ENCODE peak calls at places on chromosomes 16 and 17, in ten cellular contexts. One of them, this sample, is unnamed.
A peak's percentile ranks its signal among the peaks of the same experiment; 100 is the strongest.

GRCh38 chr17:83071966-83072562 is 7.3 kb upstream of the METRNL start:
- DNase-seq in thoracic aorta: no peak
- DNase-seq in adrenal gland: no peak
- DNase-seq in stimulated activated CD8-positive, alpha-beta memory T cell treated with anti-CD3 and anti-CD28 coated beads, Interleukin-4, amount 100 ng/mL, for 4 hours: no peak
- DNase-seq in keratinocyte: no peak
- DNase-seq in AG04449: no peak
- DNase-seq in AML-193: peak; percentile 90
- DNase-seq in HTR-8/SVneo: no peak
- DNase-seq in OCI-M1: peak; percentile 68
- DNase-seq in DMS153: no peak
- DNase-seq in this sample: no peak

GRCh38 chr17:15456972-15457722 is 10.3 kb downstream of the CDRT4 start:
- DNase-seq in stimulated activated CD8-positive, alpha-beta memory T cell treated with anti-CD3 and anti-CD28 coated beads, Interleukin-4, amount 100 ng/mL, for 4 hours: no peak
- DNase-seq in adrenal gland: no peak
- DNase-seq in keratinocyte: no peak
- DNase-seq in AML-193: no peak
- DNase-seq in AG04449: peak; percentile 52
- DNase-seq in OCI-M1: no peak
- DNase-seq in thoracic aorta: no peak
- DNase-seq in DMS153: no peak
- DNase-seq in HTR-8/SVneo: peak; percentile 78
- DNase-seq in this sample: no peak

GRCh38 chr17:2369551-2370210 is 31.2 kb downstream of the MNT start:
- DNase-seq in DMS153: no peak
- DNase-seq in stimulated activated CD8-positive, alpha-beta memory T cell treated with anti-CD3 and anti-CD28 coated beads, Interleukin-4, amount 100 ng/mL, for 4 hours: no peak
- DNase-seq in HTR-8/SVneo: no peak
- DNase-seq in adrenal gland: no peak
- DNase-seq in OCI-M1: no peak
- DNase-seq in keratinocyte: no peak
- DNase-seq in thoracic aorta: no peak
- DNase-seq in AG04449: no peak
- DNase-seq in AML-193: no peak
- DNase-seq in this sample: peak; percentile 20

GRCh38 chr16:89815639-89816348 is 653 bp downstream of the FANCA start:
- DNase-seq in adrenal gland: no peak
- DNase-seq in keratinocyte: no peak
- DNase-seq in HTR-8/SVneo: no peak
- DNase-seq in OCI-M1: peak; percentile 68
- DNase-seq in DMS153: no peak
- DNase-seq in AML-193: peak; percentile 34
- DNase-seq in stimulated activated CD8-positive, alpha-beta memory T cell treated with anti-CD3 and anti-CD28 coated beads, Interleukin-4, amount 100 ng/mL, for 4 hours: no peak
- DNase-seq in thoracic aorta: no peak
- DNase-seq in AG04449: no peak
- DNase-seq in this sample: no peak

GRCh38 chr17:17570207-17570797 is 21.2 kb downstream of the PEMT start:
- DNase-seq in HTR-8/SVneo: peak; percentile 65
- DNase-seq in AML-193: no peak
- DNase-seq in thoracic aorta: no peak
- DNase-seq in DMS153: no peak
- DNase-seq in OCI-M1: peak; percentile 13
- DNase-seq in stimulated activated CD8-positive, alpha-beta memory T cell treated with anti-CD3 and anti-CD28 coated beads, Interleukin-4, amount 100 ng/mL, for 4 hours: no peak
- DNase-seq in keratinocyte: no peak
- DNase-seq in adrenal gland: peak; percentile 60
- DNase-seq in AG04449: no peak
- DNase-seq in this sample: peak; percentile 17

GRCh38 chr17:21124096-21124495 is 2.7 kb upstream of the DHRS7B start:
- DNase-seq in OCI-M1: peak; percentile 17
- DNase-seq in AG04449: no peak
- DNase-seq in AML-193: peak; percentile 84
- DNase-seq in adrenal gland: no peak
- DNase-seq in HTR-8/SVneo: no peak
- DNase-seq in DMS153: no peak
- DNase-seq in stimulated activated CD8-positive, alpha-beta memory T cell treated with anti-CD3 and anti-CD28 coated beads, Interleukin-4, amount 100 ng/mL, for 4 hours: no peak
- DNase-seq in thoracic aorta: no peak
- DNase-seq in keratinocyte: no peak
- DNase-seq in this sample: no peak

GRCh38 chr16:85168732-85169256 is 56.5 kb upstream of the CIBAR2 start:
- DNase-seq in HTR-8/SVneo: no peak
- DNase-seq in keratinocyte: no peak
- DNase-seq in OCI-M1: peak; percentile 26
- DNase-seq in AG04449: no peak
- DNase-seq in AML-193: no peak
- DNase-seq in adrenal gland: peak; percentile 72
- DNase-seq in stimulated activated CD8-positive, alpha-beta memory T cell treated with anti-CD3 and anti-CD28 coated beads, Interleukin-4, amount 100 ng/mL, for 4 hours: no peak
- DNase-seq in thoracic aorta: no peak
- DNase-seq in DMS153: no peak
- DNase-seq in this sample: peak; percentile 97

GRCh38 chr17:13024033-13024432 is 6.2 kb upstream of the ELAC2 start:
- DNase-seq in OCI-M1: no peak
- DNase-seq in adrenal gland: no peak
- DNase-seq in stimulated activated CD8-positive, alpha-beta memory T cell treated with anti-CD3 and anti-CD28 coated beads, Interleukin-4, amount 100 ng/mL, for 4 hours: no peak
- DNase-seq in keratinocyte: no peak
- DNase-seq in thoracic aorta: no peak
- DNase-seq in AML-193: no peak
- DNase-seq in AG04449: no peak
- DNase-seq in HTR-8/SVneo: no peak
- DNase-seq in DMS153: no peak
- DNase-seq in this sample: no peak

GRCh38 chr17:50511058-50511457 is 2.8 kb downstream of the MYCBPAP start:
- DNase-seq in keratinocyte: no peak
- DNase-seq in stimulated activated CD8-positive, alpha-beta memory T cell treated with anti-CD3 and anti-CD28 coated beads, Interleukin-4, amount 100 ng/mL, for 4 hours: no peak
- DNase-seq in thoracic aorta: no peak
- DNase-seq in adrenal gland: peak; percentile 36
- DNase-seq in OCI-M1: peak; percentile 11
- DNase-seq in DMS153: no peak
- DNase-seq in AG04449: no peak
- DNase-seq in AML-193: no peak
- DNase-seq in HTR-8/SVneo: no peak
- DNase-seq in this sample: no peak

GRCh38 chr16:70659546-70659945 is 13.2 kb downstream of the IL34 start:
- DNase-seq in AML-193: no peak
- DNase-seq in HTR-8/SVneo: no peak
- DNase-seq in adrenal gland: no peak
- DNase-seq in keratinocyte: no peak
- DNase-seq in thoracic aorta: no peak
- DNase-seq in OCI-M1: no peak
- DNase-seq in DMS153: no peak
- DNase-seq in AG04449: no peak
- DNase-seq in stimulated activated CD8-positive, alpha-beta memory T cell treated with anti-CD3 and anti-CD28 coated beads, Interleukin-4, amount 100 ng/mL, for 4 hours: no peak
- DNase-seq in this sample: no peak

GRCh38 chr17:81053043-81053970 is 18.4 kb downstream of the BAIAP2 start:
- DNase-seq in AG04449: no peak
- DNase-seq in AML-193: no peak
- DNase-seq in OCI-M1: no peak
- DNase-seq in thoracic aorta: no peak
- DNase-seq in keratinocyte: no peak
- DNase-seq in stimulated activated CD8-positive, alpha-beta memory T cell treated with anti-CD3 and anti-CD28 coated beads, Interleukin-4, amount 100 ng/mL, for 4 hours: no peak
- DNase-seq in DMS153: no peak
- DNase-seq in HTR-8/SVneo: no peak
- DNase-seq in adrenal gland: no peak
- DNase-seq in this sample: no peak

GRCh38 chr17:64174686-64175456 is 44.9 kb upstream of the ERN1 start:
- DNase-seq in DMS153: no peak
- DNase-seq in AG04449: no peak
- DNase-seq in HTR-8/SVneo: no peak
- DNase-seq in keratinocyte: no peak
- DNase-seq in thoracic aorta: no peak
- DNase-seq in stimulated activated CD8-positive, alpha-beta memory T cell treated with anti-CD3 and anti-CD28 coated beads, Interleukin-4, amount 100 ng/mL, for 4 hours: no peak
- DNase-seq in adrenal gland: peak; percentile 91
- DNase-seq in OCI-M1: no peak
- DNase-seq in AML-193: peak; percentile 71
- DNase-seq in this sample: no peak

GRCh38 chr16:1863681-1864460 is 8.1 kb downstream of the MEIOB start:
- DNase-seq in AG04449: peak; percentile 4
- DNase-seq in HTR-8/SVneo: no peak
- DNase-seq in adrenal gland: no peak
- DNase-seq in keratinocyte: no peak
- DNase-seq in AML-193: peak; percentile 52
- DNase-seq in DMS153: no peak
- DNase-seq in stimulated activated CD8-positive, alpha-beta memory T cell treated with anti-CD3 and anti-CD28 coated beads, Interleukin-4, amount 100 ng/mL, for 4 hours: no peak
- DNase-seq in OCI-M1: peak; percentile 61
- DNase-seq in thoracic aorta: no peak
- DNase-seq in this sample: no peak

GRCh38 chr17:152860-153420 is 15.6 kb downstream of the SCGB1C2 start:
- DNase-seq in keratinocyte: no peak
- DNase-seq in OCI-M1: no peak
- DNase-seq in stimulated activated CD8-positive, alpha-beta memory T cell treated with anti-CD3 and anti-CD28 coated beads, Interleukin-4, amount 100 ng/mL, for 4 hours: no peak
- DNase-seq in HTR-8/SVneo: no peak
- DNase-seq in AML-193: no peak
- DNase-seq in adrenal gland: no peak
- DNase-seq in DMS153: no peak
- DNase-seq in AG04449: no peak
- DNase-seq in thoracic aorta: no peak
- DNase-seq in this sample: no peak

GRCh38 chr17:43877031-43877430 is 30.1 kb downstream of the CD300LG start:
- DNase-seq in stimulated activated CD8-positive, alpha-beta memory T cell treated with anti-CD3 and anti-CD28 coated beads, Interleukin-4, amount 100 ng/mL, for 4 hours: no peak
- DNase-seq in AML-193: no peak
- DNase-seq in keratinocyte: no peak
- DNase-seq in OCI-M1: no peak
- DNase-seq in DMS153: no peak
- DNase-seq in AG04449: no peak
- DNase-seq in adrenal gland: no peak
- DNase-seq in thoracic aorta: no peak
- DNase-seq in HTR-8/SVneo: no peak
- DNase-seq in this sample: no peak

GRCh38 chr16:2663553-2664521 is 18.5 kb upstream of the KCTD5 start:
- DNase-seq in adrenal gland: peak; percentile 52
- DNase-seq in thoracic aorta: no peak
- DNase-seq in stimulated activated CD8-positive, alpha-beta memory T cell treated with anti-CD3 and anti-CD28 coated beads, Interleukin-4, amount 100 ng/mL, for 4 hours: no peak
- DNase-seq in keratinocyte: peak; percentile 46
- DNase-seq in OCI-M1: peak; percentile 69
- DNase-seq in DMS153: no peak
- DNase-seq in AML-193: no peak
- DNase-seq in HTR-8/SVneo: no peak
- DNase-seq in AG04449: peak; percentile 14
- DNase-seq in this sample: peak; percentile 44

GRCh38 chr17:14308965-14309879 is 8.3 kb downstream of the HS3ST3B1 start:
- DNase-seq in keratinocyte: peak; percentile 55
- DNase-seq in OCI-M1: no peak
- DNase-seq in AML-193: no peak
- DNase-seq in thoracic aorta: no peak
- DNase-seq in HTR-8/SVneo: peak; percentile 92
- DNase-seq in adrenal gland: peak; percentile 93
- DNase-seq in AG04449: peak; percentile 47
- DNase-seq in DMS153: no peak
- DNase-seq in stimulated activated CD8-positive, alpha-beta memory T cell treated with anti-CD3 and anti-CD28 coated beads, Interleukin-4, amount 100 ng/mL, for 4 hours: peak; percentile 87
- DNase-seq in this sample: peak; percentile 97

GRCh38 chr17:2961446-2961845 is 102.0 kb downstream of the OR1D5 start:
- DNase-seq in HTR-8/SVneo: no peak
- DNase-seq in keratinocyte: no peak
- DNase-seq in DMS153: no peak
- DNase-seq in OCI-M1: no peak
- DNase-seq in adrenal gland: no peak
- DNase-seq in stimulated activated CD8-positive, alpha-beta memory T cell treated with anti-CD3 and anti-CD28 coated beads, Interleukin-4, amount 100 ng/mL, for 4 hours: no peak
- DNase-seq in AG04449: no peak
- DNase-seq in AML-193: no peak
- DNase-seq in thoracic aorta: no peak
- DNase-seq in this sample: no peak

This sample was measured in K562.